ENCODE peak calls at places on chromosome 14, in six cellular contexts. Y is NCI-H774, D is Ammon's horn, H is HEK293T, C is heart right ventricle, W is OCI-LY7. J is an unnamed sample.

GRCh38 chr14:105022276-105022670 is 1.4 kb upstream of the CDCA4 start:
- DNase-seq in Y (no peak), D (no peak), H (no peak), C (no peak), W (no peak), J (no peak)

GRCh38 chr14:74394549-74394948 is 31.5 kb downstream of the SYNDIG1L start:
- DNase-seq in Y (no peak), D (no peak), H (no peak), C (no peak), W (no peak), J (no peak)

GRCh38 chr14:23404331-23404900 is 3.7 kb downstream of the MYH6 start:
- DNase-seq in Y (no peak), D (no peak), H (no peak), C (no peak), W (no peak), J (no peak)

GRCh38 chr14:83556746-83557460 is 1973.0 kb upstream of the FLRT2 start:
- DNase-seq in Y (no peak), D (no peak), H (no peak), C (no peak), W (no peak), J (no peak)

GRCh38 chr14:105859717-105860614 is 333.6 kb downstream of the TMEM121 start:
- DNase-seq in Y (no peak), D (no peak), H (no peak), C (peak), W (peak), J (no peak)

GRCh38 chr14:99248761-99249171 is 23.2 kb downstream of the BCL11B start:
- DNase-seq in Y (no peak), D (no peak), H (no peak), C (no peak), W (no peak), J (no peak)

GRCh38 chr14:101489092-101489760 is 72.1 kb upstream of the DIO3 start:
- DNase-seq in Y (no peak), D (no peak), H (no peak), C (no peak), W (no peak), J (no peak)

GRCh38 chr14:63268746-63269145 is 50.0 kb downstream of the GPHB5 start:
- DNase-seq in Y (no peak), D (no peak), H (no peak), C (no peak), W (no peak), J (no peak)

GRCh38 chr14:87628129-87628528 is 364.9 kb downstream of the GALC start:
- DNase-seq in Y (peak), D (peak), H (no peak), C (no peak), W (no peak), J (peak)

GRCh38 chr14:23566782-23567185 is 807 bp downstream of the AP1G2 start:
- DNase-seq in Y (no peak), D (no peak), H (no peak), C (no peak), W (no peak), J (no peak)

GRCh38 chr14:77037886-77038511 is 9.5 kb upstream of the IRF2BPL start:
- DNase-seq in Y (no peak), D (no peak), H (no peak), C (no peak), W (no peak), J (no peak)

GRCh38 chr14:63308723-63309317 is 9.9 kb downstream of the GPHB5 start:
- DNase-seq in Y (no peak), D (no peak), H (peak), C (no peak), W (peak), J (peak)

GRCh38 chr14:75315143-75315542 is 36.5 kb downstream of the FOS start:
- DNase-seq in Y (no peak), D (peak), H (no peak), C (no peak), W (no peak), J (no peak)

GRCh38 chr14:96297000-96297399 is 41.0 kb downstream of the BDKRB1 start:
- DNase-seq in Y (no peak), D (no peak), H (no peak), C (no peak), W (peak), J (no peak)

GRCh38 chr14:61428261-61428660 is 106.9 kb downstream of the PRKCH start:
- DNase-seq in Y (no peak), D (no peak), H (no peak), C (no peak), W (no peak), J (no peak)

GRCh38 chr14:74538411-74539391 is 45.1 kb downstream of the ISCA2 start:
- DNase-seq in Y (no peak), D (no peak), H (no peak), C (no peak), W (no peak), J (no peak)

GRCh38 chr14:20501346-20501745 is 4.0 kb upstream of the RNASE10 start:
- DNase-seq in Y (no peak), D (no peak), H (no peak), C (no peak), W (no peak), J (no peak)